ENCODE peak calls at places on chromosome 1, in nine cellular contexts. I is NCI-H446 treated with DMSO at 0.1 percent for 48 hours; K is NCI-H2171; O is glutamatergic neuron; F is M059J; M is tibial nerve; P is activated T-helper 1 cell treated with anti-CD3 and anti-CD28 coated beads, Interleukin-12 subunit alpha, Interleukin-12 subunit beta, Interleukin-2, Interleukin-4 antibody, amounts not matched to agents 30 ng/mL and 10 ng/mL and 1 ng/mL, durations not matched to agents 14 hours and 24 hours and 36 hours; X is AG20443; U is kidney epithelial cell. R is an unnamed sample.

GRCh38 chr1:37999434-38000232 is 5.7 kb downstream of the FHL3 start:
- DNase-seq in P (no peak), I (no peak), X (peak; percentile 42), K (no peak), M (no peak), F (peak; percentile 87), O (peak; percentile 59), U (no peak), R (peak; percentile 40)

GRCh38 chr1:203325418-203326091 is 20.2 kb downstream of the BTG2 start:
- DNase-seq in I (peak; percentile 91), M (peak; percentile 57), P (no peak), O (peak; percentile 27), K (peak; percentile 27), U (no peak), F (no peak), X (no peak), R (no peak)

GRCh38 chr1:13664451-13664850 is 35.5 kb upstream of the PRDM2 start:
- DNase-seq in F (no peak), U (no peak), K (no peak), M (no peak), X (no peak), I (no peak), P (no peak), O (no peak), R (no peak)

GRCh38 chr1:119253366-119253765 is 112.9 kb upstream of the WARS2 start:
- DNase-seq in M (no peak), U (no peak), F (peak; percentile 4), X (no peak), P (no peak), I (no peak), K (no peak), O (no peak), R (no peak)

GRCh38 chr1:59565611-59566410 is 248.9 kb upstream of the HOOK1 start:
- DNase-seq in U (no peak), K (no peak), P (no peak), I (no peak), F (peak; percentile 75), O (no peak), M (no peak), X (peak; percentile 81), R (no peak)

GRCh38 chr1:68029444-68029843 is 21.0 kb downstream of the DIRAS3 start:
- DNase-seq in O (no peak), P (no peak), I (no peak), K (no peak), M (no peak), X (no peak), F (no peak), U (no peak), R (no peak)

GRCh38 chr1:91346824-91347223 is 57.8 kb downstream of the HFM1 start:
- DNase-seq in X (no peak), M (no peak), O (no peak), P (no peak), I (no peak), U (no peak), F (no peak), K (no peak), R (no peak)

GRCh38 chr1:227733751-227734545 is 1.2 kb downstream of the JMJD4 start:
- DNase-seq in O (no peak), I (no peak), F (no peak), X (no peak), M (no peak), K (no peak), P (no peak), U (no peak), R (no peak)

GRCh38 chr1:152410599-152410998 is 3.5 kb downstream of the CRNN start:
- DNase-seq in U (peak; percentile 14), X (peak; percentile 37), P (no peak), I (no peak), F (peak; percentile 30), O (no peak), M (no peak), K (no peak), R (no peak)

GRCh38 chr1:112896783-112897182 is 59.2 kb downstream of the SLC16A1 start:
- DNase-seq in M (no peak), K (no peak), I (no peak), X (no peak), P (no peak), F (no peak), O (no peak), U (no peak), R (no peak)

GRCh38 chr1:223712184-223712855 is at the start of gene CAPN2:
- DNase-seq in U (no peak), I (peak; percentile 47), O (peak; percentile 81), X (peak; percentile 97), M (peak; percentile 67), K (peak; percentile 37), P (peak; percentile 58), F (peak; percentile 87), R (peak; percentile 57)

GRCh38 chr1:58508629-58509028 is 37.9 kb downstream of the OMA1 start:
- DNase-seq in P (no peak), I (no peak), U (no peak), F (no peak), X (no peak), M (no peak), K (no peak), O (no peak), R (no peak)

GRCh38 chr1:6317101-6317760 is 56.3 kb upstream of the GPR153 start:
- DNase-seq in F (peak; percentile 55), I (no peak), U (no peak), X (no peak), O (no peak), M (no peak), P (no peak), K (no peak), R (no peak)

GRCh38 chr1:160874935-160875334 is 10.0 kb downstream of the ITLN1 start:
- DNase-seq in X (no peak), O (no peak), F (peak; percentile 5), P (no peak), K (no peak), I (no peak), U (no peak), M (no peak), R (no peak)

GRCh38 chr1:224526771-224527170 is 89.3 kb upstream of the CNIH3 start:
- DNase-seq in P (no peak), M (no peak), I (no peak), U (no peak), K (no peak), O (no peak), F (no peak), X (no peak), R (peak; percentile 60)

GRCh38 chr1:209387969-209388329 is 195.6 kb upstream of the CAMK1G start:
- DNase-seq in O (no peak), I (no peak), M (no peak), P (no peak), F (peak; percentile 79), X (peak; percentile 64), K (no peak), U (no peak), R (no peak)

GRCh38 chr1:81679972-81680371 is 120.8 kb upstream of the ADGRL2 start:
- DNase-seq in O (peak; percentile 36), P (no peak), X (peak; percentile 47), I (no peak), M (no peak), F (peak; percentile 53), U (no peak), K (peak; percentile 1), R (no peak)

R was measured in retinal pigment epithelial cell.